ENCODE peak calls at places on chromosome 9, in eight cellular contexts. O is NT2/D1, E is H7, B is MCF 10A, W is skeletal muscle cell, H is HFFc6, S is EH, V is frontal cortex. R is an unnamed sample.

GRCh38 chr9:97910273-97910844 is 11.9 kb downstream of the TRMO start:
- DNase-seq in O (no peak), E (no peak), B (no peak), W (no peak), H (no peak), S (no peak), V (no peak), R (no peak)

GRCh38 chr9:115306860-115307259 is 188.9 kb upstream of the TNC start:
- DNase-seq in O (no peak), E (no peak), B (no peak), W (no peak), H (no peak), S (peak), V (no peak), R (no peak)

GRCh38 chr9:31608413-31608812 is 776.0 kb upstream of the ACO1 start:
- DNase-seq in O (no peak), E (no peak), B (peak), W (peak), H (no peak), S (no peak), V (no peak), R (no peak)

GRCh38 chr9:37005517-37006140 is 28.4 kb downstream of the PAX5 start:
- DNase-seq in O (no peak), E (no peak), B (no peak), W (no peak), H (no peak), S (no peak), V (no peak), R (no peak)

GRCh38 chr9:35935755-35936509 is 22.0 kb downstream of the OR2S2 start:
- DNase-seq in O (no peak), E (no peak), B (peak), W (peak), H (peak), S (peak), V (no peak), R (no peak)

GRCh38 chr9:124008307-124008854 is 3.2 kb upstream of the LHX2 start:
- DNase-seq in O (no peak), E (peak), B (peak), W (no peak), H (no peak), S (peak), V (no peak), R (no peak)

GRCh38 chr9:121609845-121610637 is 41.4 kb upstream of the DAB2IP start:
- DNase-seq in O (no peak), E (no peak), B (peak), W (peak), H (peak), S (peak), V (no peak), R (no peak)

GRCh38 chr9:79266986-79267385 is 304.8 kb upstream of the TLE4 start:
- DNase-seq in O (no peak), E (no peak), B (no peak), W (no peak), H (peak), S (peak), V (no peak), R (no peak)

GRCh38 chr9:110160163-110160562 is 47.8 kb downstream of the C9orf152 start:
- DNase-seq in O (no peak), E (no peak), B (no peak), W (no peak), H (no peak), S (no peak), V (no peak), R (no peak)

GRCh38 chr9:92378825-92379535 is 25.4 kb downstream of the OGN start:
- DNase-seq in O (peak), E (no peak), B (no peak), W (peak), H (peak), S (peak), V (no peak), R (no peak)

GRCh38 chr9:89603629-89604462 is 966 bp upstream of the GADD45G start:
- DNase-seq in O (peak), E (peak), B (peak), W (no peak), H (no peak), S (peak), V (peak), R (peak)

GRCh38 chr9:14608521-14608920 is 84.7 kb downstream of the ZDHHC21 start:
- DNase-seq in O (no peak), E (no peak), B (no peak), W (no peak), H (no peak), S (no peak), V (no peak), R (no peak)

GRCh38 chr9:18606281-18606680 is 132.3 kb downstream of the ADAMTSL1 start:
- DNase-seq in O (no peak), E (no peak), B (no peak), W (no peak), H (no peak), S (peak), V (no peak), R (no peak)

GRCh38 chr9:1916676-1917075 is 98.5 kb upstream of the SMARCA2 start:
- DNase-seq in O (no peak), E (no peak), B (no peak), W (no peak), H (no peak), S (no peak), V (no peak), R (no peak)

GRCh38 chr9:83906144-83906543 is 15.1 kb downstream of the KIF27 start:
- DNase-seq in O (no peak), E (no peak), B (no peak), W (no peak), H (no peak), S (peak), V (no peak), R (no peak)

GRCh38 chr9:32706004-32706749 is 70.7 kb upstream of the TAF1L start:
- DNase-seq in O (no peak), E (peak), B (peak), W (no peak), H (no peak), S (peak), V (no peak), R (no peak)

GRCh38 chr9:15491950-15492349 is 18.8 kb downstream of the PSIP1 start:
- DNase-seq in O (no peak), E (no peak), B (no peak), W (no peak), H (no peak), S (no peak), V (no peak), R (no peak)

GRCh38 chr9:99401826-99402225 is 179.7 kb downstream of the SEC61B start:
- DNase-seq in O (no peak), E (no peak), B (no peak), W (no peak), H (peak), S (peak), V (no peak), R (no peak)

GRCh38 chr9:21801683-21802417 is 586 bp upstream of the MTAP start:
- DNase-seq in O (peak), E (peak), B (no peak), W (no peak), H (peak), S (peak), V (peak), R (peak)

GRCh38 chr9:91420471-91421021 is 3.1 kb downstream of the NFIL3 start:
- DNase-seq in O (no peak), E (no peak), B (no peak), W (no peak), H (peak), S (peak), V (no peak), R (no peak)

GRCh38 chr9:109880276-109881169 is 100.5 kb downstream of the PALM2AKAP2 start:
- DNase-seq in O (peak), E (peak), B (peak), W (no peak), H (peak), S (peak), V (no peak), R (no peak)

GRCh38 chr9:127953768-127954505 is 16.3 kb upstream of the DPM2 start:
- DNase-seq in O (no peak), E (no peak), B (no peak), W (no peak), H (no peak), S (no peak), V (no peak), R (no peak)

GRCh38 chr9:79812099-79812498 is 240.3 kb downstream of the TLE4 start:
- DNase-seq in O (no peak), E (no peak), B (peak), W (no peak), H (no peak), S (peak), V (no peak), R (no peak)

GRCh38 chr9:70400107-70400892 is 14.2 kb downstream of the KLF9 start:
- DNase-seq in O (no peak), E (no peak), B (no peak), W (no peak), H (no peak), S (no peak), V (no peak), R (no peak)

GRCh38 chr9:101311759-101312420 is 72.9 kb downstream of the BAAT start:
- DNase-seq in O (peak), E (peak), B (peak), W (peak), H (peak), S (peak), V (peak), R (no peak)

GRCh38 chr9:109590945-109591344 is 92.8 kb upstream of the PTPN3 start:
- DNase-seq in O (no peak), E (no peak), B (no peak), W (no peak), H (no peak), S (no peak), V (no peak), R (no peak)

GRCh38 chr9:21747171-21747570 is 55.3 kb upstream of the MTAP start:
- DNase-seq in O (no peak), E (no peak), B (no peak), W (peak), H (no peak), S (peak), V (no peak), R (no peak)

GRCh38 chr9:5621327-5621726 is 7.6 kb upstream of the RIC1 start:
- DNase-seq in O (no peak), E (no peak), B (peak), W (peak), H (peak), S (peak), V (no peak), R (no peak)

GRCh38 chr9:98908897-98909634 is 34.6 kb upstream of the COL15A1 start:
- DNase-seq in O (no peak), E (no peak), B (peak), W (peak), H (peak), S (peak), V (no peak), R (no peak)

GRCh38 chr9:15735083-15735974 is 182.5 kb downstream of the CCDC171 start:
- DNase-seq in O (no peak), E (no peak), B (peak), W (peak), H (peak), S (peak), V (no peak), R (no peak)

GRCh38 chr9:3578786-3579185 is 53.0 kb upstream of the RFX3 start:
- DNase-seq in O (no peak), E (no peak), B (peak), W (peak), H (peak), S (peak), V (no peak), R (no peak)

GRCh38 chr9:136282272-136282861 is 21.5 kb downstream of the CCDC187 start:
- DNase-seq in O (no peak), E (no peak), B (no peak), W (no peak), H (no peak), S (no peak), V (no peak), R (no peak)

GRCh38 chr9:90268613-90269012 is 374.0 kb downstream of the DIRAS2 start:
- DNase-seq in O (no peak), E (no peak), B (no peak), W (no peak), H (no peak), S (no peak), V (no peak), R (no peak)